ENCODE peak calls at places on chromosomes 3 and 15, in four cellular contexts. P, U, F and E are unnamed samples. For H3K4me1 and H3K9me3, the result is how much of the 10 kb centered on the place peaks cover.

GRCh38 chr3:6862880-6863195 is 1.9 kb downstream of the GRM7 start:
- DNase-seq in P (no peak), U (no peak), F (no peak), E (no peak)

GRCh38 chr3:120450914-120451669 is at the start of gene FSTL1:
- DNase-seq in P (no peak), F (peak), U (no peak), E (no peak)

GRCh38 chr3:8736436-8736835 is 2.8 kb downstream of the CAV3 start:
- DNase-seq in P (no peak), F (no peak), U (no peak), E (no peak)

GRCh38 chr3:126472277-126473006 is 3.2 kb downstream of the ZXDC start:
- DNase-seq in U (no peak), P (no peak), F (peak), E (peak)

GRCh38 chr3:9123849-9124248 is 125.6 kb downstream of the SRGAP3 start:
- DNase-seq in P (no peak), F (no peak), U (no peak), E (no peak)

GRCh38 chr3:52870471-52870870 is 26.9 kb downstream of the STIMATE start:
- DNase-seq in U (no peak), P (no peak), F (no peak), E (no peak)

GRCh38 chr3:69941439-69942176 is 57.9 kb upstream of the SAMMSON start:
- DNase-seq in U (no peak), F (no peak), P (no peak), E (no peak)

GRCh38 chr15:74374648-74375302 is 7.3 kb upstream of the CYP11A1 start:
- DNase-seq in U (peak), P (no peak), F (no peak), E (no peak)

GRCh38 chr3:72517325-72517724 is 330.9 kb downstream of the SHQ1 start:
- DNase-seq in U (no peak), P (no peak), F (no peak), E (no peak)

GRCh38 chr3:152976232-152976631 is 141.3 kb downstream of the P2RY1 start:
- DNase-seq in P (no peak), U (no peak), F (no peak), E (no peak)

GRCh38 chr3:115804722-115805121 is 181.4 kb downstream of the GAP43 start:
- DNase-seq in P (no peak), F (no peak), U (no peak), E (no peak)

GRCh38 chr3:118501152-118501551 is 533.5 kb downstream of the IGSF11 start:
- DNase-seq in U (no peak), F (peak), P (no peak), E (peak)

GRCh38 chr3:159928071-159928491 is 60.6 kb upstream of the IL12A start:
- DNase-seq in P (no peak), F (no peak), U (no peak), E (no peak)

GRCh38 chr3:69370156-69370944 is 15.5 kb downstream of the FRMD4B start:
- DNase-seq in F (peak), U (no peak), P (no peak), E (no peak)

GRCh38 chr15:91302588-91303439 is 202.8 kb downstream of the SV2B start:
- DNase-seq in P (no peak), F (peak), U (peak), E (peak)

GRCh38 chr3:186354100-186354499 is 7.9 kb downstream of the DGKG start:
- DNase-seq in P (no peak), U (no peak), F (no peak), E (no peak)
- H3K4me1 ChIP-seq in P (under half), U (under half), F (under half), E (under half)

DNA sequence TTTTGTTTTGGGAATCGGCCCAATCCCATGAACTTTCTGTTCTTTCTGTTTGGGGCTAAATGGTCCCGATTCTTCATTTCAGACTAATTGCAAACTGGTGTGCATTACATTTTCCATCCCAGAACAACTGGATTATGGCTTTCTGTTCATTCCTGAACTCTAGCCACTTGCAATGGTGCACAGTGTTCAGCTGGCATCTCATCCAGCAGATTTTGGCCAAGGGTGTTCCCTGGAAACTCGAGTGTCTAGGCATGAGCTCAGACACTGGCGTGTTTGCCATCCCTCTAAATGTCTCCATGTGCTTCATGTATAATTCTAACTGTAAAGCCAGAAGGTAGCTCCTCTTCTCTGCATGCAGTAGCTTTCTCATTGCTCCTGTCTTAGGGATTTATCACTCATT is 97.1 kb upstream of the MYZAP start:
- DNase-seq in P (no peak), F (no peak), U (no peak), E (no peak)
- H3K9me3 ChIP-seq in P (under half), F (under half), U (under half), E (under half)

DNA sequence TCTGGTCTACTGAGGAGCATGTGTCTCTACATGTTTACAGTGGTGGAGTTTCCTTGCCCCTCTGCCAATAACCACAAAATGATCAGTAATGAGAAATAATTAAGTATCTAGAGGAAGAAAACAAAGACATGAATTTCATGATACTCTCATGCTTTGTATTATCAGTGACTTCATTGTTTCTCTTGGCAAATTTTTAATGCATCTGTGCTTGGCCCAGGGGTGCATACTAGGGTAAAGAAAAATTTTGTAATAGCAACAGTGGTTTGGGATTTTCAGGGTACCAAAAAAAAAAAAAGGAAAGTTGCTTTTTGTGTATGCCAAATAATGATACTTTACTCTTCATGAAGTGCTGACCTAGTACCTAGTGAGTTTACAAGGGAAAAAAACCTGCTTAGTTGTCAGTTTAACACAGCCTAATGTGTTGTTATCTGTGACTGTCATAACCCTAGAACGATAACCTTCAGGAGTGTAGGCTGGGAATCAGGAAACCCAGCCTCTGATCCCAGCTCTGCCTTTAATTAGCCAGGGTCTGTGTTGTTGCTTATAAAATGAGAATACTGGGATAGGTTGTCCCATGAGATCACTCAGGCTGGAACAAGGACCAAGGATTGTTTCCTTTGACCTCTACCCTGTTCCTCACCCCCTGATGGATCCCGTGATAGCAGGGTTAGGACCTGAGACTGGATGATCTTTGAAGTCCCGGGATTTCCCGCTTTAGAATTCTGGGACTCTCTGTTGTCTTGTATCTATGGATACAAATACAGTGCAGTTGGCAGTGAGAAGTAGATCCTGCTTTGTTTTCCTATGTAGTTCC is 117.5 kb downstream of the CMSS1 start:
- DNase-seq in P (no peak), F (no peak), U (no peak), E (no peak)
- H3K4me1 ChIP-seq in P (under half), F (under half), U (under half), E (under half)

GRCh38 chr15:27480642-27481041 is 509.7 kb downstream of the GABRG3 start:
- DNase-seq in P (no peak), U (no peak), F (no peak), E (no peak)
- H3K9me3 ChIP-seq in P (under half), U (under half), F (under half), E (under half)

DNA sequence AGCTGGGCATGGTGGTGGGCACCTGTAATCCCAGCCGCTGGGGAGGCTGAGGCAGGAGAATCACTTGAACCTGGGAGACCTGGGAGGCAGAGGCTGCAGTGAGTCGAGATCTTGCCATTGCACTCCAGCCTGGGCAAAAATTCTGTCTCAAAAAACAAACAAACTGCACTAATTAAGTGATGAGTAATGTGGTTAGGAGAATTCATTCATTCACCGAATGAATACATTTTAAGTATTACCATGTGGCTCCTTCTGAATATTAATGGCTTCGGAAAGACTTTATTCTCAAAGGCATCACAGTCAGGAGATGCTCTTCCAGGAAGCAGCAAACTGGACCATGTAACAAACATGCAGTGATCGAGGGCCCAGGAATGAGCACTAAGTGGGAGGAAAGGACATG is 23.6 kb downstream of the SPTSSB start:
- DNase-seq in F (no peak), U (no peak), P (no peak), E (no peak)
- H3K4me1 ChIP-seq in F (under half), U (under half), P (under half), E (under half)

DNA sequence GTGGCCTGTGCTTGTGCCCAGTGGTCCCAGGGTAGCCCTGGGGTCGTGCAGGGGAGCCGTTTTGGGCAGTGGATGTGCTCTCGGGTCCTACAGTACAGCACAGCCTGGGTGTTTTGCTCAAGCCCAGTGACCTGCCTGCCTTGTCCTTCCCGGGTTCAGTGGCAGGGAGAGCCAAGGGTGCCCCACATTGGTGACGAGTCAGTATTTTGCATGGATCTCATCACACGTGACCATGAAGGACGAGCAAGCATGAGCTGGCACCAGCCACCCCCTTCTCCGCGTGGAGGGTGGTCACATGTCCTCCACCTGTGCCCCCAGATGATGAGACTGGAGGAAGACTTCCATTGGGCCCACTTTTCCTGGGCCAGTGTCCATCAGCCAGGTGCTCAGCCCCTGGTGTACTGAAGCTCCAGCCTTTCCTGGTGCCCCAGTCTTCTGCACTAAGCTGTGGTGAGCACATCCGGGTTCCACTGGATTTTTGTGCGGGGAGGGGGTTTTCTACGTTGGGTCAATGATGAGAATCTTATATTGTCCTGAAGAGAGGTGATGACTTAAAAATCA is 197.5 kb downstream of the UBE3A start:
- DNase-seq in P (no peak), F (no peak), U (no peak), E (no peak)
- H3K9me3 ChIP-seq in P (half or more), F (under half), U (under half), E (under half)

GRCh38 chr3:123719785-123720531 is 135.1 kb upstream of the HACD2 start:
- DNase-seq in U (no peak), F (no peak), P (no peak), E (no peak)
- H3K4me1 ChIP-seq in U (under half), F (under half), P (under half), E (under half)